ENCODE peak calls at places on chromosomes 2 and 18, in seven cellular contexts. T, H, V, W, U, L and D are unnamed samples.

GRCh38 chr2:9867876-9868275 is 24.6 kb downstream of the TAF1B start:
- DNase-seq in T (no peak), H (no peak), V (no peak), W (no peak), U (no peak), L (no peak), D (no peak)

GRCh38 chr2:146847846-146848245 is 997.0 kb upstream of the ACVR2A start:
- DNase-seq in T (no peak), H (no peak), V (no peak), W (no peak), U (no peak), L (no peak), D (no peak)

GRCh38 chr2:236735742-236736360 is 166.2 kb downstream of the ACKR3 start:
- DNase-seq in T (no peak), H (no peak), V (no peak), W (no peak), U (no peak), L (no peak), D (no peak)

GRCh38 chr2:1736997-1737480 is 7.3 kb downstream of the PXDN start:
- DNase-seq in T (no peak), H (peak; percentile 72), V (no peak), W (no peak), U (no peak), L (no peak), D (no peak)

GRCh38 chr2:2743164-2743571 is 412.1 kb upstream of the MYT1L start:
- DNase-seq in T (no peak), H (peak; percentile 3), V (no peak), W (no peak), U (no peak), L (no peak), D (peak; percentile 23)

GRCh38 chr2:190344275-190344827 is 962 bp downstream of the INPP1 start:
- DNase-seq in T (peak; percentile 67), H (no peak), V (peak; percentile 77), W (no peak), U (no peak), L (no peak), D (no peak)

GRCh38 chr2:138846216-138846821 is 66.1 kb upstream of the NXPH2 start:
- DNase-seq in T (peak; percentile 8), H (no peak), V (peak; percentile 31), W (no peak), U (no peak), L (no peak), D (no peak)

GRCh38 chr2:162212366-162212765 is 30.9 kb downstream of the FAP start:
- DNase-seq in T (no peak), H (no peak), V (no peak), W (no peak), U (no peak), L (no peak), D (no peak)

GRCh38 chr2:127671557-127672302 is 3.6 kb downstream of the LIMS2 start:
- DNase-seq in T (no peak), H (no peak), V (no peak), W (no peak), U (no peak), L (no peak), D (no peak)

GRCh38 chr2:130302164-130302886 is 40.4 kb upstream of the IMP4 start:
- DNase-seq in T (no peak), H (no peak), V (peak; percentile 29), W (no peak), U (no peak), L (no peak), D (no peak)

GRCh38 chr2:227860116-227860724 is 11.2 kb upstream of the DAW1 start:
- DNase-seq in T (no peak), H (no peak), V (no peak), W (no peak), U (no peak), L (no peak), D (no peak)

GRCh38 chr2:161046876-161047275 is 113.4 kb upstream of the TANK start:
- DNase-seq in T (no peak), H (no peak), V (no peak), W (no peak), U (no peak), L (no peak), D (no peak)

GRCh38 chr2:104902317-104902716 is 48.4 kb downstream of the POU3F3 start:
- DNase-seq in T (no peak), H (no peak), V (no peak), W (no peak), U (no peak), L (no peak), D (no peak)

GRCh38 chr2:214542866-214543265 is 132.0 kb downstream of the VWC2L start:
- DNase-seq in T (no peak), H (peak; percentile 46), V (no peak), W (no peak), U (no peak), L (no peak), D (peak; percentile 23)

GRCh38 chr2:188050716-188051115 is 241.0 kb upstream of the GULP1 start:
- DNase-seq in T (peak; percentile 95), H (no peak), V (no peak), W (no peak), U (no peak), L (no peak), D (peak; percentile 23)

GRCh38 chr2:70039366-70039765 is 47.9 kb upstream of the PCBP1 start:
- DNase-seq in T (no peak), H (no peak), V (no peak), W (no peak), U (no peak), L (no peak), D (no peak)

GRCh38 chr2:42569883-42570282 is 1.5 kb downstream of the MTA3 start:
- DNase-seq in T (peak; percentile 10), H (no peak), V (no peak), W (no peak), U (no peak), L (no peak), D (no peak)

GRCh38 chr18:24488824-24489493 is 28.5 kb downstream of the HRH4 start:
- DNase-seq in T (peak; percentile 30), H (no peak), V (peak; percentile 50), W (peak; percentile 38), U (no peak), L (no peak), D (peak; percentile 20)

GRCh38 chr18:2002604-2003003 is 568.7 kb downstream of the METTL4 start:
- DNase-seq in T (no peak), H (no peak), V (no peak), W (no peak), U (no peak), L (no peak), D (no peak)

GRCh38 chr2:25491966-25492532 is 150.3 kb upstream of the DNMT3A start:
- DNase-seq in T (no peak), H (no peak), V (no peak), W (no peak), U (no peak), L (no peak), D (peak; percentile 59)

GRCh38 chr2:151638188-151638933 is 95.9 kb downstream of the NEB start:
- DNase-seq in T (no peak), H (no peak), V (peak; percentile 61), W (peak; percentile 35), U (peak; percentile 7), L (no peak), D (no peak)

GRCh38 chr2:108412995-108413726 is 35.4 kb downstream of the SULT1C4 start:
- DNase-seq in T (peak; percentile 98), H (peak; percentile 89), V (no peak), W (no peak), U (no peak), L (no peak), D (peak; percentile 84)

GRCh38 chr18:11664286-11664685 is 24.8 kb upstream of the GNAL start:
- DNase-seq in T (no peak), H (no peak), V (no peak), W (no peak), U (no peak), L (no peak), D (no peak)

GRCh38 chr2:23900927-23901322 is 26.0 kb downstream of the ATAD2B start:
- DNase-seq in T (peak; percentile 63), H (peak; percentile 68), V (no peak), W (no peak), U (no peak), L (no peak), D (peak; percentile 57)

GRCh38 chr2:174535757-174536703 is 49.2 kb upstream of the GPR155 start:
- DNase-seq in T (no peak), H (no peak), V (peak; percentile 18), W (no peak), U (no peak), L (no peak), D (no peak)

GRCh38 chr2:9416962-9417316 is 6.4 kb downstream of the ITGB1BP1 start:
- DNase-seq in T (no peak), H (no peak), V (no peak), W (no peak), U (no peak), L (no peak), D (no peak)

GRCh38 chr2:203340791-203341487 is 12.7 kb downstream of the ABI2 start:
- DNase-seq in T (peak; percentile 73), H (peak; percentile 69), V (no peak), W (no peak), U (no peak), L (no peak), D (peak; percentile 84)

GRCh38 chr2:237581751-237582746 is 8.5 kb downstream of the RAB17 start:
- DNase-seq in T (peak; percentile 56), H (no peak), V (peak; percentile 61), W (peak; percentile 55), U (peak; percentile 32), L (peak; percentile 11), D (no peak)